ENCODE peak calls at places on chromosomes 3 and 15, in eight cellular contexts. W, L, U, E, P, X, K and G are unnamed samples.
A peak's percentile ranks its signal among the peaks of the same experiment; 100 is the strongest.

GRCh38 chr3:45538641-45538986 is 55.9 kb upstream of the LIMD1 start:
- DNase-seq in W (peak; percentile 49), L (no peak), U (no peak), E (no peak), P (no peak), X (no peak), K (no peak), G (no peak)

GRCh38 chr3:20061331-20061730 is 21.1 kb downstream of the KAT2B start:
- DNase-seq in W (no peak), L (no peak), U (no peak), E (no peak), P (no peak), X (no peak), K (no peak), G (no peak)

GRCh38 chr3:127889461-127889863 is 25.6 kb upstream of the KBTBD12 start:
- DNase-seq in W (no peak), L (no peak), U (no peak), E (peak; percentile 80), P (peak; percentile 76), X (no peak), K (peak; percentile 33), G (no peak)

GRCh38 chr3:15795563-15796308 is 2.0 kb downstream of the ANKRD28 start:
- DNase-seq in W (no peak), L (no peak), U (no peak), E (peak; percentile 77), P (peak; percentile 68), X (no peak), K (peak; percentile 68), G (no peak)

GRCh38 chr3:60086811-60087210 is 1037.0 kb upstream of the CFAP20DC start:
- DNase-seq in W (no peak), L (no peak), U (no peak), E (peak; percentile 80), P (peak; percentile 75), X (no peak), K (peak; percentile 18), G (no peak)

GRCh38 chr15:73352082-73352481 is 16.7 kb downstream of the HCN4 start:
- DNase-seq in W (no peak), L (no peak), U (no peak), E (peak; percentile 19), P (peak; percentile 14), X (no peak), K (no peak), G (no peak)

GRCh38 chr3:12409625-12410596 is 74.4 kb upstream of the TSEN2 start:
- DNase-seq in W (no peak), L (no peak), U (no peak), E (no peak), P (no peak), X (no peak), K (no peak), G (no peak)

GRCh38 chr3:64291956-64292355 is 66.7 kb upstream of the PRICKLE2 start:
- DNase-seq in W (no peak), L (no peak), U (no peak), E (peak; percentile 76), P (peak; percentile 71), X (no peak), K (peak; percentile 55), G (no peak)

GRCh38 chr3:79835701-79836100 is 67.9 kb upstream of the ROBO1 start:
- DNase-seq in W (no peak), L (no peak), U (no peak), E (no peak), P (no peak), X (no peak), K (no peak), G (no peak)

GRCh38 chr3:196629234-196629633 is 10.3 kb upstream of the NRROS start:
- DNase-seq in W (no peak), L (no peak), U (no peak), E (no peak), P (no peak), X (no peak), K (no peak), G (no peak)

GRCh38 chr15:39177561-39177960 is 403.3 kb upstream of the THBS1 start:
- DNase-seq in W (no peak), L (no peak), U (no peak), E (no peak), P (no peak), X (no peak), K (no peak), G (no peak)

GRCh38 chr3:113754486-113755159 is 7.8 kb downstream of the ATP6V1A start:
- DNase-seq in W (no peak), L (no peak), U (no peak), E (no peak), P (no peak), X (no peak), K (no peak), G (no peak)

GRCh38 chr3:190721330-190721729 is 141.2 kb downstream of the GMNC start:
- DNase-seq in W (no peak), L (no peak), U (no peak), E (peak; percentile 7), P (no peak), X (no peak), K (no peak), G (no peak)

GRCh38 chr15:89926158-89926557 is 13.4 kb upstream of the ARPIN start:
- DNase-seq in W (no peak), L (no peak), U (no peak), E (peak; percentile 5), P (no peak), X (no peak), K (no peak), G (no peak)

GRCh38 chr15:66047321-66048024 is 178.2 kb downstream of the RAB11A start:
- DNase-seq in W (no peak), L (no peak), U (no peak), E (no peak), P (no peak), X (no peak), K (no peak), G (no peak)

GRCh38 chr15:70936326-70936725 is 43.7 kb downstream of the LRRC49 start:
- DNase-seq in W (no peak), L (no peak), U (no peak), E (peak; percentile 30), P (peak; percentile 15), X (peak; percentile 44), K (peak; percentile 21), G (no peak)

DNA sequence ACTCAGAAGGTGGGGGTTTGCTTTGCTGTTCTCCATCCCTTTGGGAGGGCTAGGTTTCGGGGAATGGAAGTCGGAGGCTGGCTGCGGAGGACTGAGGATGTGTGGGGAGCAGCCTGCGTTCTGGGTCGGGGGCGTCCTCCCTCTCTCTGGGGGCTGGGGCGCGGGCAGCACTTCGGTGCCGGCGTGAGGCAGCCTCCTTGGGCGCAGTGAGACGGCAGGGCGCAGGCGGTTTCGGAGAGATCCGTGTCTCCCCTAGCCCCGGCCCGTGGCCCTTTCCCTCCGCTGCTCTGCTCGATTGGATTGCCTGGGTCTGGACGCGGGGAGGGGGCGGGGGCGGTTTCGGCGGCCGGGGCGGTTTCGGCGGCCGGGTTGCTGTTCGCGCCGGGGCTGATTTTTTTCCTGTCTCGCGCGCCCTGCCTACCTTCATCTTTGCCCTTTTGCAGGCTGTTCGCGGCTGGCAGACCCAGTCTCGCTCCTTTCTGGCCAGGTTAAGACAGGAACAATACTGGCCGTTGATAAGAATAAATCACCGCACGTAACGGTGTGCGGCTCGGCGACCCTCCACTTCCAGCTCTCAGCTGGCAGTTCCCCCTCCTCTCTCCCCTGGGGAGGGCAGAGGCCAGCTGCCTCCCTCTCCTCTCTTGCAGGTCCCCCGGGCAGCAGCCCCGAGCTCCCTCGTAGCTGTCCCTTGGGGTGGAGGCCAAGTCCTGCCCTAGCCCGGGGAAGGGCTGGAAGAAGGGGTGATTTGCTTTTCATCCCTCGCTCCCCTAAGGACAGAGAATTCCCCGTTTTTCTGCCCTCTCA is 1.6 kb downstream of the PTPRG start:
- DNase-seq in W (peak; percentile 13), L (no peak), U (peak; percentile 50), E (peak; percentile 43), P (no peak), X (peak; percentile 60), K (peak; percentile 35), G (peak; percentile 73)
- H3K4me3 ChIP-seq in W (peak overlapping the region; percentile 95), L (peak overlapping the region; percentile 93), U (peak overlapping the region; percentile 96), E (peak overlapping the region; percentile 89), P (peak overlapping the region; percentile 76), X (peak overlapping the region; percentile 74), K (peak overlapping the region; percentile 99), G (peak overlapping the region; percentile 91)

GRCh38 chr15:76349301-76350070 is 12.9 kb downstream of the ISL2 start:
- DNase-seq in W (no peak), L (no peak), U (no peak), E (no peak), P (no peak), X (no peak), K (peak; percentile 42), G (no peak)

GRCh38 chr15:76345880-76346665 is 9.5 kb downstream of the ISL2 start:
- DNase-seq in W (no peak), L (no peak), U (no peak), E (no peak), P (no peak), X (no peak), K (no peak), G (peak; percentile 83)

GRCh38 chr15:76347507-76348055 is 11.0 kb downstream of the ISL2 start:
- DNase-seq in W (no peak), L (no peak), U (no peak), E (no peak), P (no peak), X (no peak), K (no peak), G (peak; percentile 23)

GRCh38 chr15:76345269-76345879 is 8.8 kb downstream of the ISL2 start:
- DNase-seq in W (no peak), L (no peak), U (no peak), E (no peak), P (no peak), X (no peak), K (no peak), G (no peak)

GRCh38 chr15:76346666-76347506 is 10.3 kb downstream of the ISL2 start:
- DNase-seq in W (no peak), L (no peak), U (no peak), E (peak; percentile 35), P (no peak), X (peak; percentile 22), K (peak; percentile 51), G (peak; percentile 81)
- H3K27me3 ChIP-seq in W (peaks cover 64% of the 10 kb centered on the region), L (peaks cover 93% of the 10 kb centered on the region), U (peaks cover 79% of the 10 kb centered on the region), E (peaks cover 45% of the 10 kb centered on the region), P (peaks cover 59% of the 10 kb centered on the region), X (no peaks in the 10 kb centered on the region), K (peaks cover 12% of the 10 kb centered on the region), G (peaks cover 70% of the 10 kb centered on the region)

GRCh38 chr15:34879112-34879511 is 83.8 kb upstream of the ACTC1 start:
- DNase-seq in W (no peak), L (no peak), U (no peak), E (no peak), P (no peak), X (no peak), K (no peak), G (no peak)
- H3K36me3 ChIP-seq in W (no peaks in the 10 kb centered on the region), L (peaks cover 37% of the 10 kb centered on the region), U (peaks cover 44% of the 10 kb centered on the region), E (peaks cover 5% of the 10 kb centered on the region), P (peaks cover 25% of the 10 kb centered on the region), X (peaks cover 62% of the 10 kb centered on the region), K (peaks cover 17% of the 10 kb centered on the region), G (peaks cover 6% of the 10 kb centered on the region)

DNA sequence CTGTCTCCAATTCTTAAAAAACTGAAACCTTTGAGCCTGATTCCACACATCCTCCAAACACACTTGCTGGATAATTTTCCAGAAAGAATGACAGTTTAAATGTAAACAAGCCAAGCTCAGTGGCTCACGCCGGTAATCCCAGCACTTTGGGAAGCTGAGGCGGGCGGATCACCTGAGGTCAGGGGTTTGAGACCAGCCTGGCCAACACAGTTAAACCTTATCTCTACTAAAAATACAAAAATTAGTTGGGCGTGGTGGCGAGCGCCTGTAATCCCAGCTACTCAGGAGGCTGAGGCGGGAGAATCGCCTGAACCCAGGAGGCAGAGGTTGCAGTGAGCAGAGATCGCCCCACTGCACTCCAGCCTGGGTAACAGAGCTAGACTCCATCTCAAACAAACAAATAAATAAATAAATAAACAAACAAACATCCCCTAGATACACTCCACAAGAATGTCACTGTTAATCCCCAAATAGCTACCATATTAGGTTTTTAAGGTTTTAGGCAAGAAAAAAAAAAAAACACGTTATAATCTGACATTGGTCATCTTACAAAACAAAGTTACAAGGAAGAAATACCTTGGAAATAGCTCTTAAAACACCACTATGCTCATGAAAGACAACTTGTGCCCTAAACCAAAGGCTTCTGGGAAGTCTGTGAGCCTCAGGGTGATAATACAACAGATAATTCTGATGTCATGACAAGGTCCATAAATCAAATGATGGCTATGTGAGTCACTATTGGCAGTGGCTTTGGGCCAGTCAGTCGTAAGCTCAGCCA is 13.2 kb downstream of the TNIK start:
- DNase-seq in W (no peak), L (no peak), U (no peak), E (peak; percentile 91), P (peak; percentile 89), X (no peak), K (peak; percentile 93), G (no peak)
- H3K4me3 ChIP-seq in W (no peak overlapping the region), L (no peak overlapping the region), U (no peak overlapping the region), E (no peak overlapping the region), P (no peak overlapping the region), X (no peak overlapping the region), K (no peak overlapping the region), G (no peak overlapping the region)